ENCODE peak calls at places on chromosomes 11 and 22, in nine cellular contexts. One of them, this sample, is unnamed.

GRCh38 chr11:46472662-46472994 is 81.1 kb upstream of the CHRM4 start:
- DNase-seq in CD8-positive, alpha-beta memory T cell: no peak
- DNase-seq in NCI-H1436: no peak
- DNase-seq in PC-9: peak
- DNase-seq in nephron progenitor cell: no peak
- DNase-seq in NCI-H146: no peak
- DNase-seq in AG04450: no peak
- DNase-seq in kidney tubule cell: peak
- DNase-seq in activated CD4-positive, alpha-beta T cell treated with anti-CD3 and anti-CD28 coated beads, Interleukin-2, amount 50 U/mL, for 1 hour: no peak
- DNase-seq in this sample: no peak

GRCh38 chr22:19886605-19887250 is 32.1 kb upstream of the GNB1L start:
- DNase-seq in kidney tubule cell: peak
- DNase-seq in activated CD4-positive, alpha-beta T cell treated with anti-CD3 and anti-CD28 coated beads, Interleukin-2, amount 50 U/mL, for 1 hour: peak
- DNase-seq in AG04450: no peak
- DNase-seq in PC-9: peak
- DNase-seq in NCI-H1436: no peak
- DNase-seq in CD8-positive, alpha-beta memory T cell: no peak
- DNase-seq in nephron progenitor cell: no peak
- DNase-seq in NCI-H146: no peak
- DNase-seq in this sample: no peak

GRCh38 chr11:27234043-27234668 is 128.9 kb downstream of the CCDC34 start:
- DNase-seq in nephron progenitor cell: peak
- DNase-seq in CD8-positive, alpha-beta memory T cell: no peak
- DNase-seq in PC-9: no peak
- DNase-seq in AG04450: peak
- DNase-seq in NCI-H146: no peak
- DNase-seq in NCI-H1436: peak
- DNase-seq in activated CD4-positive, alpha-beta T cell treated with anti-CD3 and anti-CD28 coated beads, Interleukin-2, amount 50 U/mL, for 1 hour: no peak
- DNase-seq in kidney tubule cell: peak
- DNase-seq in this sample: peak

GRCh38 chr11:723120-723883 is 17.3 kb downstream of the EPS8L2 start:
- DNase-seq in PC-9: no peak
- DNase-seq in activated CD4-positive, alpha-beta T cell treated with anti-CD3 and anti-CD28 coated beads, Interleukin-2, amount 50 U/mL, for 1 hour: peak
- DNase-seq in CD8-positive, alpha-beta memory T cell: no peak
- DNase-seq in nephron progenitor cell: no peak
- DNase-seq in AG04450: no peak
- DNase-seq in NCI-H146: peak
- DNase-seq in kidney tubule cell: peak
- DNase-seq in NCI-H1436: peak
- DNase-seq in this sample: peak

GRCh38 chr11:8699903-8700302 is 17.3 kb downstream of the RPL27A start:
- DNase-seq in CD8-positive, alpha-beta memory T cell: no peak
- DNase-seq in PC-9: no peak
- DNase-seq in kidney tubule cell: peak
- DNase-seq in NCI-H146: no peak
- DNase-seq in nephron progenitor cell: no peak
- DNase-seq in AG04450: no peak
- DNase-seq in activated CD4-positive, alpha-beta T cell treated with anti-CD3 and anti-CD28 coated beads, Interleukin-2, amount 50 U/mL, for 1 hour: no peak
- DNase-seq in NCI-H1436: no peak
- DNase-seq in this sample: peak

GRCh38 chr22:44664149-44664548 is 37.9 kb upstream of the PRR5 start:
- DNase-seq in CD8-positive, alpha-beta memory T cell: peak
- DNase-seq in NCI-H146: no peak
- DNase-seq in activated CD4-positive, alpha-beta T cell treated with anti-CD3 and anti-CD28 coated beads, Interleukin-2, amount 50 U/mL, for 1 hour: peak
- DNase-seq in PC-9: no peak
- DNase-seq in AG04450: no peak
- DNase-seq in kidney tubule cell: peak
- DNase-seq in nephron progenitor cell: no peak
- DNase-seq in NCI-H1436: no peak
- DNase-seq in this sample: peak

GRCh38 chr11:128054323-128054910 is 532.9 kb downstream of the ETS1 start:
- DNase-seq in kidney tubule cell: no peak
- DNase-seq in PC-9: no peak
- DNase-seq in activated CD4-positive, alpha-beta T cell treated with anti-CD3 and anti-CD28 coated beads, Interleukin-2, amount 50 U/mL, for 1 hour: no peak
- DNase-seq in NCI-H146: no peak
- DNase-seq in AG04450: no peak
- DNase-seq in CD8-positive, alpha-beta memory T cell: no peak
- DNase-seq in NCI-H1436: no peak
- DNase-seq in nephron progenitor cell: no peak
- DNase-seq in this sample: no peak

GRCh38 chr11:16605971-16606783 is 132.3 kb upstream of the C11orf58 start:
- DNase-seq in kidney tubule cell: peak
- DNase-seq in CD8-positive, alpha-beta memory T cell: peak
- DNase-seq in NCI-H1436: peak
- DNase-seq in activated CD4-positive, alpha-beta T cell treated with anti-CD3 and anti-CD28 coated beads, Interleukin-2, amount 50 U/mL, for 1 hour: peak
- DNase-seq in AG04450: peak
- DNase-seq in nephron progenitor cell: peak
- DNase-seq in PC-9: peak
- DNase-seq in NCI-H146: peak
- DNase-seq in this sample: peak

GRCh38 chr11:33869511-33870422 is 22.1 kb downstream of the LMO2 start:
- DNase-seq in nephron progenitor cell: peak
- DNase-seq in kidney tubule cell: peak
- DNase-seq in PC-9: no peak
- DNase-seq in CD8-positive, alpha-beta memory T cell: no peak
- DNase-seq in NCI-H146: peak
- DNase-seq in activated CD4-positive, alpha-beta T cell treated with anti-CD3 and anti-CD28 coated beads, Interleukin-2, amount 50 U/mL, for 1 hour: no peak
- DNase-seq in AG04450: no peak
- DNase-seq in NCI-H1436: peak
- DNase-seq in this sample: peak

GRCh38 chr11:112166561-112166960 is 611 bp upstream of the TEX12 start:
- DNase-seq in CD8-positive, alpha-beta memory T cell: no peak
- DNase-seq in PC-9: peak
- DNase-seq in NCI-H146: no peak
- DNase-seq in AG04450: no peak
- DNase-seq in NCI-H1436: no peak
- DNase-seq in nephron progenitor cell: no peak
- DNase-seq in kidney tubule cell: no peak
- DNase-seq in activated CD4-positive, alpha-beta T cell treated with anti-CD3 and anti-CD28 coated beads, Interleukin-2, amount 50 U/mL, for 1 hour: no peak
- DNase-seq in this sample: no peak

GRCh38 chr11:905952-906351 is 4.7 kb downstream of the CHID1 start:
- DNase-seq in activated CD4-positive, alpha-beta T cell treated with anti-CD3 and anti-CD28 coated beads, Interleukin-2, amount 50 U/mL, for 1 hour: no peak
- DNase-seq in AG04450: no peak
- DNase-seq in PC-9: no peak
- DNase-seq in kidney tubule cell: no peak
- DNase-seq in CD8-positive, alpha-beta memory T cell: no peak
- DNase-seq in NCI-H1436: no peak
- DNase-seq in NCI-H146: no peak
- DNase-seq in nephron progenitor cell: no peak
- DNase-seq in this sample: no peak

GRCh38 chr22:49657275-49657973 is 170.2 kb downstream of the BRD1 start:
- DNase-seq in kidney tubule cell: no peak
- DNase-seq in nephron progenitor cell: no peak
- DNase-seq in NCI-H1436: no peak
- DNase-seq in PC-9: peak
- DNase-seq in activated CD4-positive, alpha-beta T cell treated with anti-CD3 and anti-CD28 coated beads, Interleukin-2, amount 50 U/mL, for 1 hour: peak
- DNase-seq in CD8-positive, alpha-beta memory T cell: peak
- DNase-seq in NCI-H146: peak
- DNase-seq in AG04450: no peak
- DNase-seq in this sample: no peak

GRCh38 chr11:57097149-57097548 is 84.6 kb upstream of the LRRC55 start:
- DNase-seq in PC-9: no peak
- DNase-seq in AG04450: no peak
- DNase-seq in nephron progenitor cell: no peak
- DNase-seq in kidney tubule cell: no peak
- DNase-seq in NCI-H1436: no peak
- DNase-seq in NCI-H146: no peak
- DNase-seq in CD8-positive, alpha-beta memory T cell: no peak
- DNase-seq in activated CD4-positive, alpha-beta T cell treated with anti-CD3 and anti-CD28 coated beads, Interleukin-2, amount 50 U/mL, for 1 hour: no peak
- DNase-seq in this sample: no peak

GRCh38 chr11:112085822-112086421 is 634 bp downstream of the TIMM8B start:
- DNase-seq in PC-9: no peak
- DNase-seq in activated CD4-positive, alpha-beta T cell treated with anti-CD3 and anti-CD28 coated beads, Interleukin-2, amount 50 U/mL, for 1 hour: peak
- DNase-seq in nephron progenitor cell: no peak
- DNase-seq in NCI-H146: peak
- DNase-seq in CD8-positive, alpha-beta memory T cell: no peak
- DNase-seq in kidney tubule cell: peak
- DNase-seq in AG04450: no peak
- DNase-seq in NCI-H1436: no peak
- DNase-seq in this sample: peak

GRCh38 chr11:112024178-112024777 is 930 bp upstream of the DLAT start:
- DNase-seq in CD8-positive, alpha-beta memory T cell: no peak
- DNase-seq in AG04450: no peak
- DNase-seq in PC-9: no peak
- DNase-seq in kidney tubule cell: peak
- DNase-seq in nephron progenitor cell: no peak
- DNase-seq in NCI-H146: no peak
- DNase-seq in NCI-H1436: no peak
- DNase-seq in activated CD4-positive, alpha-beta T cell treated with anti-CD3 and anti-CD28 coated beads, Interleukin-2, amount 50 U/mL, for 1 hour: no peak
- DNase-seq in this sample: no peak

GRCh38 chr22:31099386-31099785 is 8.0 kb downstream of the SELENOM start:
- DNase-seq in nephron progenitor cell: no peak
- DNase-seq in activated CD4-positive, alpha-beta T cell treated with anti-CD3 and anti-CD28 coated beads, Interleukin-2, amount 50 U/mL, for 1 hour: no peak
- DNase-seq in kidney tubule cell: no peak
- DNase-seq in NCI-H1436: no peak
- DNase-seq in PC-9: peak
- DNase-seq in AG04450: no peak
- DNase-seq in NCI-H146: no peak
- DNase-seq in CD8-positive, alpha-beta memory T cell: no peak
- DNase-seq in this sample: no peak

GRCh38 chr11:46643986-46644385 is 26.6 kb downstream of the ATG13 start:
- DNase-seq in CD8-positive, alpha-beta memory T cell: no peak
- DNase-seq in NCI-H1436: no peak
- DNase-seq in NCI-H146: no peak
- DNase-seq in AG04450: no peak
- DNase-seq in kidney tubule cell: no peak
- DNase-seq in PC-9: no peak
- DNase-seq in activated CD4-positive, alpha-beta T cell treated with anti-CD3 and anti-CD28 coated beads, Interleukin-2, amount 50 U/mL, for 1 hour: no peak
- DNase-seq in nephron progenitor cell: no peak
- DNase-seq in this sample: no peak

GRCh38 chr22:41333806-41334205 is 32.5 kb downstream of the ZC3H7B start:
- DNase-seq in NCI-H1436: no peak
- DNase-seq in kidney tubule cell: no peak
- DNase-seq in AG04450: no peak
- DNase-seq in activated CD4-positive, alpha-beta T cell treated with anti-CD3 and anti-CD28 coated beads, Interleukin-2, amount 50 U/mL, for 1 hour: no peak
- DNase-seq in NCI-H146: no peak
- DNase-seq in CD8-positive, alpha-beta memory T cell: no peak
- DNase-seq in PC-9: no peak
- DNase-seq in nephron progenitor cell: no peak
- DNase-seq in this sample: no peak

GRCh38 chr11:6539748-6540268 is 42.7 kb downstream of the DNHD1 start:
- DNase-seq in kidney tubule cell: no peak
- DNase-seq in AG04450: no peak
- DNase-seq in NCI-H1436: no peak
- DNase-seq in nephron progenitor cell: no peak
- DNase-seq in PC-9: no peak
- DNase-seq in activated CD4-positive, alpha-beta T cell treated with anti-CD3 and anti-CD28 coated beads, Interleukin-2, amount 50 U/mL, for 1 hour: no peak
- DNase-seq in CD8-positive, alpha-beta memory T cell: no peak
- DNase-seq in NCI-H146: no peak
- DNase-seq in this sample: no peak

GRCh38 chr11:66987158-66987620 is 12.1 kb downstream of the C11orf86 start:
- DNase-seq in NCI-H146: no peak
- DNase-seq in activated CD4-positive, alpha-beta T cell treated with anti-CD3 and anti-CD28 coated beads, Interleukin-2, amount 50 U/mL, for 1 hour: no peak
- DNase-seq in nephron progenitor cell: peak
- DNase-seq in AG04450: no peak
- DNase-seq in kidney tubule cell: no peak
- DNase-seq in PC-9: no peak
- DNase-seq in NCI-H1436: no peak
- DNase-seq in CD8-positive, alpha-beta memory T cell: no peak
- DNase-seq in this sample: no peak

GRCh38 chr22:30416403-30416802 is 9.2 kb upstream of the MTFP1 start:
- DNase-seq in activated CD4-positive, alpha-beta T cell treated with anti-CD3 and anti-CD28 coated beads, Interleukin-2, amount 50 U/mL, for 1 hour: no peak
- DNase-seq in NCI-H1436: no peak
- DNase-seq in PC-9: peak
- DNase-seq in NCI-H146: no peak
- DNase-seq in AG04450: no peak
- DNase-seq in nephron progenitor cell: no peak
- DNase-seq in kidney tubule cell: peak
- DNase-seq in CD8-positive, alpha-beta memory T cell: no peak
- DNase-seq in this sample: no peak

GRCh38 chr11:92383430-92383829 is 158.8 kb downstream of the FAT3 start:
- DNase-seq in activated CD4-positive, alpha-beta T cell treated with anti-CD3 and anti-CD28 coated beads, Interleukin-2, amount 50 U/mL, for 1 hour: no peak
- DNase-seq in NCI-H1436: no peak
- DNase-seq in CD8-positive, alpha-beta memory T cell: no peak
- DNase-seq in NCI-H146: no peak
- DNase-seq in AG04450: no peak
- DNase-seq in PC-9: peak
- DNase-seq in kidney tubule cell: peak
- DNase-seq in nephron progenitor cell: no peak
- DNase-seq in this sample: no peak

GRCh38 chr11:119307219-119307618 is 9.7 kb downstream of the MCAM start:
- DNase-seq in nephron progenitor cell: no peak
- DNase-seq in NCI-H1436: no peak
- DNase-seq in PC-9: no peak
- DNase-seq in NCI-H146: no peak
- DNase-seq in kidney tubule cell: no peak
- DNase-seq in AG04450: no peak
- DNase-seq in CD8-positive, alpha-beta memory T cell: no peak
- DNase-seq in activated CD4-positive, alpha-beta T cell treated with anti-CD3 and anti-CD28 coated beads, Interleukin-2, amount 50 U/mL, for 1 hour: no peak
- DNase-seq in this sample: peak

GRCh38 chr11:84899740-84900139 is 727.4 kb downstream of the DLG2 start:
- DNase-seq in kidney tubule cell: peak
- DNase-seq in NCI-H146: no peak
- DNase-seq in NCI-H1436: no peak
- DNase-seq in CD8-positive, alpha-beta memory T cell: no peak
- DNase-seq in nephron progenitor cell: no peak
- DNase-seq in PC-9: no peak
- DNase-seq in activated CD4-positive, alpha-beta T cell treated with anti-CD3 and anti-CD28 coated beads, Interleukin-2, amount 50 U/mL, for 1 hour: no peak
- DNase-seq in AG04450: no peak
- DNase-seq in this sample: peak

This sample was measured in NCI-H526.